ENCODE peak calls at places on chromosomes 5 and 9, in nine cellular contexts. J is H1; R is effector memory CD4-positive, alpha-beta T cell; T is fibroblast of lung; K is Panc1; Z is stomach; D is naive thymus-derived CD4-positive, alpha-beta T cell; W is CD8-positive, alpha-beta T cell; V is vagina. L is an unnamed sample.
A peak's percentile ranks its signal among the peaks of the same experiment; 100 is the strongest.

GRCh38 chr9:106921341-106921899 is 58.5 kb downstream of the ZNF462 start:
- DNase-seq in W (no peak), Z (no peak), K (no peak), R (no peak), V (no peak), J (no peak), T (peak; percentile 93), D (peak; percentile 49), L (no peak)

GRCh38 chr5:84086517-84086916 is 298.2 kb downstream of the EDIL3 start:
- DNase-seq in Z (no peak), W (no peak), R (no peak), T (peak; percentile 15), D (no peak), V (no peak), K (no peak), J (no peak), L (no peak)

GRCh38 chr5:127923804-127924570 is 159.6 kb upstream of the SLC12A2 start:
- DNase-seq in D (no peak), Z (peak; percentile 45), T (no peak), J (no peak), V (no peak), W (no peak), K (no peak), R (no peak), L (no peak)

GRCh38 chr9:93659044-93659836 is 82.9 kb downstream of the PHF2 start:
- DNase-seq in T (no peak), Z (no peak), W (no peak), V (no peak), J (no peak), R (no peak), D (no peak), K (no peak), L (peak; percentile 24)

GRCh38 chr9:124954255-124954654 is 13.4 kb upstream of the GOLGA1 start:
- DNase-seq in K (no peak), J (no peak), Z (no peak), T (no peak), D (no peak), V (no peak), W (no peak), R (no peak), L (no peak)

GRCh38 chr9:104618104-104618503 is at the start of gene OR13C9:
- DNase-seq in V (no peak), Z (no peak), K (no peak), R (no peak), D (no peak), W (no peak), T (no peak), J (no peak), L (no peak)

GRCh38 chr5:60228676-60229075 is 335.1 kb upstream of the PDE4D start:
- DNase-seq in K (no peak), V (no peak), J (no peak), W (no peak), D (no peak), T (no peak), R (no peak), Z (no peak), L (no peak)

GRCh38 chr5:108238936-108239887 is 142.7 kb downstream of the FBXL17 start:
- DNase-seq in R (no peak), J (peak; percentile 38), K (no peak), V (no peak), D (no peak), W (no peak), T (peak; percentile 23), Z (no peak), L (no peak)

GRCh38 chr5:151257731-151258715 is 5.0 kb downstream of the GM2A start:
- DNase-seq in W (no peak), K (peak; percentile 33), D (no peak), V (no peak), J (no peak), Z (no peak), R (no peak), T (peak; percentile 30), L (no peak)

GRCh38 chr5:161230222-161230621 is 316.3 kb downstream of the GABRB2 start:
- DNase-seq in D (no peak), W (no peak), J (no peak), V (no peak), T (no peak), R (no peak), Z (peak; percentile 83), K (no peak), L (no peak)

GRCh38 chr5:116062352-116062751 is 22.5 kb upstream of the COMMD10 start:
- DNase-seq in T (no peak), V (no peak), W (no peak), J (no peak), D (no peak), K (no peak), R (no peak), Z (no peak), L (no peak)

GRCh38 chr5:80463269-80463668 is 24.6 kb upstream of the FAM151B start:
- DNase-seq in J (no peak), K (no peak), R (no peak), D (no peak), Z (no peak), V (no peak), T (no peak), W (no peak), L (no peak)

GRCh38 chr9:91750343-91750742 is 199.7 kb downstream of the ROR2 start:
- DNase-seq in D (no peak), T (no peak), J (no peak), K (no peak), Z (no peak), R (no peak), W (no peak), V (no peak), L (no peak)

GRCh38 chr5:150778103-150778516 is 447 bp upstream of the SMIM3 start:
- DNase-seq in W (no peak), K (no peak), Z (no peak), T (peak; percentile 80), R (no peak), V (no peak), D (no peak), J (no peak), L (no peak)

GRCh38 chr5:1521671-1522600 is 1.8 kb downstream of the LPCAT1 start:
- DNase-seq in D (no peak), R (no peak), W (peak; percentile 9), K (no peak), T (peak; percentile 84), J (no peak), Z (peak; percentile 21), V (peak; percentile 93), L (peak; percentile 77)

GRCh38 chr5:168734119-168734518 is 155.0 kb upstream of the PANK3 start:
- DNase-seq in T (no peak), D (no peak), R (no peak), Z (no peak), K (no peak), J (no peak), V (peak; percentile 43), W (no peak), L (no peak)

GRCh38 chr5:14343376-14343775 is 200.2 kb downstream of the TRIO start:
- DNase-seq in V (no peak), Z (no peak), R (no peak), K (no peak), J (no peak), D (no peak), T (no peak), W (no peak), L (no peak)

GRCh38 chr5:71974165-71974564 is 133.1 kb upstream of the MAP1B start:
- DNase-seq in Z (no peak), D (no peak), V (no peak), W (no peak), K (no peak), J (no peak), T (peak; percentile 58), R (no peak), L (no peak)

GRCh38 chr9:126550891-126551351 is 62.8 kb upstream of the LMX1B start:
- DNase-seq in K (no peak), V (no peak), J (no peak), D (no peak), T (no peak), R (no peak), Z (peak; percentile 59), W (no peak), L (no peak)

GRCh38 chr5:145548097-145548496 is 287.0 kb downstream of the PRELID2 start:
- DNase-seq in V (no peak), T (no peak), D (no peak), Z (no peak), K (no peak), R (no peak), W (no peak), J (no peak), L (no peak)
- H3K27ac ChIP-seq in V (no peak overlapping the region), T (no peak overlapping the region), D (no peak overlapping the region), Z (peak overlapping the region; percentile 62), K (no peak overlapping the region), R (no peak overlapping the region), W (no peak overlapping the region), J (no peak overlapping the region), L (no peak overlapping the region)

GRCh38 chr5:140115186-140115500 is 1.2 kb downstream of the PURA start:
- DNase-seq in W (no peak), T (no peak), K (no peak), V (no peak), D (no peak), Z (no peak), R (no peak), J (no peak), L (no peak)

GRCh38 chr5:140113180-140113698 is 670 bp upstream of the PURA start:
- DNase-seq in V (no peak), W (no peak), R (peak; percentile 9), D (peak; percentile 26), K (no peak), Z (no peak), J (no peak), T (no peak), L (peak; percentile 53)

GRCh38 chr5:140113699-140114263 is at the start of gene PURA:
- DNase-seq in Z (peak; percentile 97), K (no peak), J (no peak), V (no peak), W (peak; percentile 97), D (peak; percentile 98), T (peak; percentile 86), R (peak; percentile 96), L (peak; percentile 98)

GRCh38 chr5:140112685-140113179 is 1.2 kb upstream of the PURA start:
- DNase-seq in T (peak; percentile 47), Z (no peak), R (no peak), D (no peak), W (no peak), K (no peak), J (no peak), V (no peak), L (no peak)

GRCh38 chr5:140114341-140115185 is 654 bp downstream of the PURA start:
- DNase-seq in K (no peak), J (no peak), R (no peak), V (no peak), D (peak; percentile 50), W (peak; percentile 40), Z (peak; percentile 70), T (peak; percentile 69), L (peak; percentile 88)
- H3K4me1 ChIP-seq in K (peaks cover 65% of the 10 kb centered on the region), J (peaks cover 8% of the 10 kb centered on the region), R (peaks cover 26% of the 10 kb centered on the region), V (peaks cover 67% of the 10 kb centered on the region), D (peaks cover 41% of the 10 kb centered on the region), W (peaks cover 61% of the 10 kb centered on the region), Z (peaks cover 37% of the 10 kb centered on the region), T (peaks cover 6% of the 10 kb centered on the region), L (peaks cover 3% of the 10 kb centered on the region)

GRCh38 chr9:112493738-112494137 is 7.1 kb downstream of the KIAA1958 start:
- DNase-seq in Z (no peak), D (no peak), V (no peak), W (no peak), K (no peak), J (no peak), R (no peak), T (peak; percentile 78), L (no peak)
- H3K27ac ChIP-seq in Z (no peak overlapping the region), D (no peak overlapping the region), V (no peak overlapping the region), W (no peak overlapping the region), K (no peak overlapping the region), J (no peak overlapping the region), R (no peak overlapping the region), T (no peak overlapping the region), L (no peak overlapping the region)

GRCh38 chr5:141960449-141961323 is 2.7 kb upstream of the PCDH12 start:
- DNase-seq in J (peak; percentile 50), V (no peak), Z (peak; percentile 91), T (peak; percentile 59), K (peak; percentile 64), W (peak; percentile 92), D (peak; percentile 95), R (peak; percentile 77), L (peak; percentile 95)
- H3K4me1 ChIP-seq in J (peaks cover 9% of the 10 kb centered on the region), V (no peaks in the 10 kb centered on the region), Z (no peaks in the 10 kb centered on the region), T (no peaks in the 10 kb centered on the region), K (no peaks in the 10 kb centered on the region), W (peaks cover 42% of the 10 kb centered on the region), D (peaks cover 30% of the 10 kb centered on the region), R (peaks cover 28% of the 10 kb centered on the region), L (no peaks in the 10 kb centered on the region)